ENCODE peak calls at places on chromosomes 12 and 14, in seven cellular contexts. T is A549, P is H1, Y is IMR-90, S is heart left ventricle, F is upper lobe of left lung, N is tibial nerve. R is an unnamed sample.

GRCh38 chr14:20477211-20477876 is 8.1 kb downstream of the PNP start:
- DNase-seq in T (no peak), S (peak; percentile 43), P (no peak), F (no peak), N (no peak), Y (peak; percentile 73), R (peak; percentile 23)

GRCh38 chr12:33876618-33877017 is 145.7 kb upstream of the ALG10 start:
- DNase-seq in P (no peak), T (no peak), S (no peak), Y (no peak), N (no peak), F (no peak), R (no peak)

GRCh38 chr12:122395319-122395718 is 27.1 kb downstream of the CLIP1 start:
- DNase-seq in Y (peak; percentile 95), N (no peak), T (peak; percentile 44), F (no peak), P (no peak), S (no peak), R (no peak)

GRCh38 chr14:68607081-68607851 is 185.6 kb downstream of the ZFP36L1 start:
- DNase-seq in S (peak; percentile 40), Y (peak; percentile 64), F (no peak), N (no peak), P (no peak), T (no peak), R (peak; percentile 34)

GRCh38 chr12:63915105-63915830 is 70.8 kb downstream of the SRGAP1 start:
- DNase-seq in T (peak; percentile 58), F (no peak), P (no peak), S (no peak), N (no peak), Y (peak; percentile 71), R (peak; percentile 27)

GRCh38 chr14:68521557-68521901 is 271.3 kb downstream of the ZFP36L1 start:
- DNase-seq in T (no peak), P (no peak), Y (no peak), F (no peak), N (no peak), S (no peak), R (no peak)

GRCh38 chr14:54114941-54115340 is 158.3 kb upstream of the BMP4 start:
- DNase-seq in Y (no peak), P (no peak), T (no peak), S (no peak), N (no peak), F (no peak), R (no peak)

GRCh38 chr12:19179986-19180385 is 50.5 kb downstream of the PLEKHA5 start:
- DNase-seq in S (no peak), N (no peak), T (no peak), F (no peak), P (no peak), Y (no peak), R (no peak)

GRCh38 chr14:58599145-58599544 is 38.6 kb upstream of the DACT1 start:
- DNase-seq in P (no peak), T (no peak), N (no peak), Y (no peak), S (no peak), F (no peak), R (no peak)

GRCh38 chr12:57965766-57966165 is 24.4 kb downstream of the ATP23 start:
- DNase-seq in N (no peak), F (no peak), T (no peak), Y (no peak), S (no peak), P (no peak), R (no peak)

GRCh38 chr12:94676011-94676709 is 25.8 kb upstream of the TMCC3 start:
- DNase-seq in T (no peak), P (no peak), N (peak; percentile 74), F (no peak), Y (no peak), S (peak; percentile 22), R (no peak)

GRCh38 chr14:41285193-41285748 is 321.4 kb upstream of the LRFN5 start:
- DNase-seq in S (no peak), P (peak; percentile 50), N (peak; percentile 40), F (no peak), T (no peak), Y (peak; percentile 1), R (peak; percentile 13)

GRCh38 chr14:69153848-69154208 is 909 bp upstream of the DCAF5 start:
- DNase-seq in S (no peak), P (no peak), F (no peak), T (no peak), N (peak; percentile 19), Y (no peak), R (peak; percentile 53)

GRCh38 chr12:16564675-16565074 is 41.3 kb downstream of the LMO3 start:
- DNase-seq in N (no peak), Y (no peak), F (no peak), P (no peak), T (no peak), S (no peak), R (no peak)

GRCh38 chr14:63045612-63046320 is 508 bp upstream of the KCNH5 start:
- DNase-seq in F (peak; percentile 83), P (peak; percentile 84), S (peak; percentile 16), T (peak; percentile 21), Y (peak; percentile 40), N (no peak), R (peak; percentile 21)

GRCh38 chr12:67410667-67411067 is 141.5 kb downstream of the CAND1 start:
- DNase-seq in F (no peak), T (no peak), P (no peak), Y (no peak), S (no peak), N (no peak), R (peak; percentile 66)

GRCh38 chr12:34354239-34355200 is 332.2 kb downstream of the ALG10 start:
- DNase-seq in F (no peak), P (no peak), T (peak; percentile 67), N (no peak), Y (no peak), S (no peak), R (no peak)

GRCh38 chr12:13428538-13429265 is 232.2 kb downstream of the EMP1 start:
- DNase-seq in N (no peak), S (no peak), T (no peak), P (no peak), F (no peak), Y (no peak), R (no peak)

GRCh38 chr12:76879710-76880025 is 849 bp upstream of the CSRP2 start:
- DNase-seq in S (no peak), Y (no peak), N (no peak), P (no peak), T (no peak), F (no peak), R (peak; percentile 21)

GRCh38 chr12:52084491-52085231 is 5.2 kb downstream of the SMIM41 start:
- DNase-seq in N (no peak), S (no peak), T (no peak), Y (no peak), F (peak; percentile 29), P (no peak), R (no peak)

DNA sequence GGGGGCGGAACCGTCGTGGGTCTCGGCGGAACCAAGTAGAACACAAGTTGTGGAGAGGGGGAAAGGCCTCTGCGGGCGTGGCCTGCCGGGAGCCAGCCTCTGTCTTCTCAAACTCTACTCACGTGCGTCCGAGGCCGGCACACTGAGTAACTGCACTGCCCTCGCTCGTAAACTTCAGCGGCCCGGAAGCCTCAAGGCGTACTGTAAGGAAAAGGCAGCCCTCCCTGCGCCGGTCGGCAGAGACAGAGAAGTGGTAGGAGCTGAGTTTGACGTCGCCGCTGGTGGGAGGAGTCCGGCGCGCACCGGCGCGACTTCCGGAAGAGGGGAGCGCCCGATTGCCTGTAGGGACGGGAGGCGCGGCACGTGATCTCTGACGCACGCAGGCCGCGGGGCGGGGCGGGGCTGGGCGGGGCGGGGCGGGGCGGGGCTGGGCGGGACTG is at the start of gene FBXO33:
- DNase-seq in Y (peak; percentile 96), T (peak; percentile 89), P (peak; percentile 96), S (peak; percentile 97), N (peak; percentile 92), F (peak; percentile 99), R (peak; percentile 96)
- TF ChIP-seq POLR2A in Y (no peak), T (no peak), P (peak; percentile 5), S (peak; percentile 30), N (peak; percentile 52), F (no peak), R (no peak)

DNA sequence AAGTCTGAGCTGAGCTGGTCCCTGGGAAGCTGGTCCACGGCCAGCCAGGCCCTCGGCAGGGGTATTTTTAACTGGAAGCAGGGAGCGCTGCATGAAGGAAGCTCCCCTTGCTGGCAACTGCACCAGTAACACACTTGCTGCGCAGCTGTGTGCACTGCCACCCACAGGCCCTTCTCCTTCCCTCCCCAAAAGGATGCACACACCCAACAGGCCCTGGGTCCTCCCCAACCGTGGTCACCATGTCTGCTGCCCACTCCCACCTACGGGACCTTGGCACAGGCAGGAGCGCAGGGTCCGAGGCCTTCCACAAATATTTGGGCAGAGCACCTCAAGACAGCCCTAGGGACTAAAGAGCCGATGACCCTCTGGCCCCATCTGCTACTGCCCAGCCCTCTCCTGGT is 157.0 kb upstream of the PRMT8 start:
- DNase-seq in N (no peak), P (no peak), Y (no peak), F (no peak), S (peak; percentile 45), T (no peak), R (peak; percentile 6)
- TF ChIP-seq CTCF in N (no peak), P (no peak), Y (no peak), F (no peak), S (peak; percentile 8), T (no peak), R (no peak)

GRCh38 chr12:120686690-120687569 is at the start of gene MLEC:
- DNase-seq in F (peak; percentile 99), N (peak; percentile 98), T (peak; percentile 99), S (peak; percentile 99), Y (peak; percentile 93), P (peak; percentile 98), R (peak; percentile 99)

GRCh38 chr12:120688527-120689071 is 1.6 kb downstream of the MLEC start:
- DNase-seq in Y (no peak), T (no peak), S (no peak), N (no peak), P (no peak), F (no peak), R (peak; percentile 24)

GRCh38 chr12:120687570-120688289 is 781 bp downstream of the MLEC start:
- DNase-seq in T (no peak), S (peak; percentile 34), Y (no peak), P (no peak), F (no peak), N (no peak), R (peak; percentile 34)

GRCh38 chr12:120684523-120684932 is 2.4 kb upstream of the MLEC start:
- DNase-seq in N (no peak), Y (peak; percentile 26), F (no peak), P (no peak), S (no peak), T (no peak), R (no peak)

DNA sequence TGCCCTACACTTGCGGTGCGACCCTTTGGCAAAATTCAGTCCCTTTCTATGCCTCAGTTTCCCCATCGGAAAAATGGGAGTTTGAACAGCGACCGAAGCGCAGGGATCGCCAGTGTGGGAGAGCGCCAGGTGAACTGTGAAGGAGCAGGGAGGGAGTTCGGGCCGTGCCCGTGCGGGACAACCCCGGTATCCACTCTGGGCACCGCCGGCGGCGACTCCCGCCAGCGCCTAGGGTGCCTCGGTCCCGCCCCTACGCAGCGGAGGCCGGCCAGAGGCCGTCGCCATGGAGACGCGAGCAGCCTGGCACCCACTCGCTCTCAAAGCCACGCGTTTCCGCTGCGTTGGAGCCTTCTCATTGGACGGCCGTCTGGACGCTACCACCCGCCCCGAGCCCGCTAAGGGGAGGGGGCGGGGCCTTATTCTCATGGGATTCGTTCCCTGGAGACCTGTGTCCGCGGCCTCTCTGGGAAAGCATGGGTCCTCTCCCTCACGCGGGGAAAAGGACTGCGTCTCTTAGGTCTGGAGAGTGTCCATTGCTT is 729 bp upstream of the MLEC start:
- DNase-seq in T (peak; percentile 92), Y (peak; percentile 96), F (peak; percentile 97), N (peak; percentile 92), P (peak; percentile 95), S (peak; percentile 98), R (peak; percentile 100)
- TF ChIP-seq POLR2A in T (peak; percentile 98), Y (no peak), F (no peak), N (peak; percentile 39), P (peak; percentile 53), S (peak; percentile 70), R (peak; percentile 75)

GRCh38 chr12:56151672-56152131 is 685 bp upstream of the MYL6B start:
- DNase-seq in P (peak; percentile 77), F (no peak), N (peak; percentile 25), Y (no peak), T (peak; percentile 94), S (no peak), R (peak; percentile 74)
- TF ChIP-seq CTCF in P (peak; percentile 37), F (peak; percentile 43), N (peak; percentile 64), Y (peak; percentile 6), T (no peak), S (peak; percentile 22), R (peak; percentile 43)